ENCODE peak calls at places on chromosome 4, in four cellular contexts. U is H1, N is mesendoderm, M is neuronal stem cell. A is an unnamed sample.

GRCh38 chr4:122700178-122700725 is 32.3 kb upstream of the BBS12 start:
- DNase-seq in U (no peak), N (peak), M (no peak), A (peak)

GRCh38 chr4:80197132-80197573 is at the start of gene PRDM8:
- DNase-seq in U (no peak), N (peak), M (no peak), A (peak)

GRCh38 chr4:82791179-82791578 is 7.4 kb downstream of the SCD5 start:
- DNase-seq in U (no peak), N (no peak), M (no peak), A (no peak)

GRCh38 chr4:39259571-39260330 is 77.4 kb downstream of the WDR19 start:
- DNase-seq in U (no peak), N (no peak), M (no peak), A (peak)

GRCh38 chr4:25817059-25817681 is 45.6 kb downstream of the SEL1L3 start:
- DNase-seq in U (no peak), N (no peak), M (no peak), A (peak)

GRCh38 chr4:22962186-22962786 is 269.5 kb downstream of the GBA3 start:
- DNase-seq in U (no peak), N (peak), M (no peak), A (peak)

GRCh38 chr4:152936446-152937279 is 540 bp downstream of the FHDC1 start:
- DNase-seq in U (no peak), N (peak), M (peak), A (peak)

GRCh38 chr4:22668301-22668700 is 24.4 kb upstream of the GBA3 start:
- DNase-seq in U (no peak), N (no peak), M (no peak), A (peak)

GRCh38 chr4:5785806-5786680 is 75.0 kb downstream of the EVC start:
- DNase-seq in U (no peak), N (no peak), M (no peak), A (peak)

GRCh38 chr4:125084608-125085007 is 230.1 kb upstream of the FAT4 start:
- DNase-seq in U (no peak), N (no peak), M (no peak), A (no peak)

GRCh38 chr4:37830640-37831039 is 4.2 kb downstream of the PGM2 start:
- DNase-seq in U (no peak), N (no peak), M (no peak), A (no peak)

GRCh38 chr4:172830295-172830764 is 338.3 kb upstream of the GALNT7 start:
- DNase-seq in U (no peak), N (peak), M (peak), A (peak)

GRCh38 chr4:90328558-90328957 is 201.4 kb downstream of the CCSER1 start:
- DNase-seq in U (no peak), N (peak), M (peak), A (peak)

GRCh38 chr4:75514949-75515612 is 808 bp downstream of the THAP6 start:
- DNase-seq in U (no peak), N (no peak), M (no peak), A (no peak)

GRCh38 chr4:178633263-178633662 is 1191.0 kb upstream of the AGA start:
- DNase-seq in U (no peak), N (peak), M (no peak), A (no peak)

GRCh38 chr4:98110214-98110613 is 33.1 kb downstream of the STPG2 start:
- DNase-seq in U (no peak), N (no peak), M (no peak), A (no peak)

GRCh38 chr4:66178901-66179300 is 508.6 kb upstream of the EPHA5 start:
- DNase-seq in U (no peak), N (peak), M (peak), A (no peak)

GRCh38 chr4:128517096-128517738 is 229.6 kb upstream of the PGRMC2 start:
- DNase-seq in U (no peak), N (no peak), M (no peak), A (peak)

GRCh38 chr4:22999419-22999818 is 306.7 kb downstream of the GBA3 start:
- DNase-seq in U (no peak), N (peak), M (no peak), A (no peak)

GRCh38 chr4:142959156-142959555 is 113.1 kb upstream of the INPP4B start:
- DNase-seq in U (no peak), N (peak), M (no peak), A (no peak)

GRCh38 chr4:111883557-111883999 is 261.7 kb upstream of the FAM241A start:
- DNase-seq in U (no peak), N (peak), M (no peak), A (no peak)

GRCh38 chr4:174553828-174554227 is 31.5 kb upstream of the HPGD start:
- DNase-seq in U (no peak), N (no peak), M (no peak), A (no peak)

GRCh38 chr4:93346840-93347239 is 481.7 kb upstream of the ATOH1 start:
- DNase-seq in U (no peak), N (no peak), M (no peak), A (no peak)

GRCh38 chr4:32251126-32251525 is 1531.0 kb downstream of the PCDH7 start:
- DNase-seq in U (no peak), N (no peak), M (no peak), A (no peak)

GRCh38 chr4:52106142-52106541 is 55.0 kb downstream of the SPATA18 start:
- DNase-seq in U (no peak), N (no peak), M (no peak), A (no peak)

GRCh38 chr4:121338506-121338905 is 42.3 kb downstream of the QRFPR start:
- DNase-seq in U (no peak), N (peak), M (peak), A (no peak)

GRCh38 chr4:167614866-167615265 is 380.6 kb upstream of the SPOCK3 start:
- DNase-seq in U (no peak), N (no peak), M (no peak), A (no peak)

GRCh38 chr4:6887591-6888371 is 21.8 kb upstream of the TBC1D14 start:
- DNase-seq in U (no peak), N (no peak), M (no peak), A (no peak)

GRCh38 chr4:29717658-29718057 is 1002.5 kb upstream of the PCDH7 start:
- DNase-seq in U (no peak), N (no peak), M (no peak), A (peak)

GRCh38 chr4:60790608-60791007 is 409.5 kb upstream of the ADGRL3 start:
- DNase-seq in U (no peak), N (peak), M (no peak), A (no peak)

GRCh38 chr4:99117876-99118693 is 26.0 kb downstream of the ADH4 start:
- DNase-seq in U (no peak), N (no peak), M (no peak), A (peak)

GRCh38 chr4:8238061-8238511 is 31.5 kb upstream of the HTRA3 start:
- DNase-seq in U (no peak), N (no peak), M (no peak), A (no peak)

GRCh38 chr4:78517050-78517652 is 34.4 kb upstream of the ANXA3 start:
- DNase-seq in U (no peak), N (peak), M (peak), A (peak)

DNA sequence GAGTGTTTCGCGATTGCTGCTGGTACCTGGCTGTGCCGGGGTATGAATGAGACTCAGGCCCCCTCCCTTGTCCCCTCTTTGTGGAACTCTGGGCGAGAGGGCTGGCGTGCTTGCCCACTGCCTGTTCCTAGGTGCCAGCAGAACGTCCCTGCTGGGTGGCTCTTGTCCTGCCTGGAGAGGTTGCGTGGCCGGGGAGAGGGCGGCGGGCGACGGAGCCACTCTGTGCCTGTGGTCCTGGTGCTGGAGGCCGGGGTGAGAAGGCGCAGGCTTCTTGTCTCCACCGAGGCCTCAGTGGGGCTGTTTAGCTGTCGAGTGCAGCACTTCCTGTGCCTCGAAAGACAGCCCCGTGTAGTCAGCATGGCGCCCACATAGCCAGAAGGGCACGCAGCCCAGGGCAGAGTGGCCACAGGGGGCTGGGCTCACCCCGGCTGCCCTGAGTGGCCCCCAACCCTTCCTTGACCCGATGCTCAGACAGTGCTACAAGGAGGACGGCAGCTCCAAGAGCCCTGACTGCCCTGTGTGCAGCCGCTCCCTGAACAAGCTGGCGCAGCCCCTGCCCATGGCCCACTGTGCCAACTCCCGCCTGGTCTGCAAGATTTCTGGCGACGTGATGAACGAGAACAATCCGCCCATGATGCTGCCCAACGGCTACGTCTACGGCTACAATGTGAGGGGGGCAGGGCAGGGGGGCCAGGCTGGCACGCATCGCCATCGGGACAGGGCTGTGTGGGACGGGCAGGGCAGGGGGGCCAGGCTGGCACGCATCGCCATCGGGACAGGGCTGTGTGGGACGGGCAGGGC is 8.9 kb upstream of the UVSSA start:
- DNase-seq in U (no peak), N (no peak), M (no peak), A (no peak)
- H3K27ac ChIP-seq in U (no peak), N (no peak), M (no peak), A (no peak)

DNA sequence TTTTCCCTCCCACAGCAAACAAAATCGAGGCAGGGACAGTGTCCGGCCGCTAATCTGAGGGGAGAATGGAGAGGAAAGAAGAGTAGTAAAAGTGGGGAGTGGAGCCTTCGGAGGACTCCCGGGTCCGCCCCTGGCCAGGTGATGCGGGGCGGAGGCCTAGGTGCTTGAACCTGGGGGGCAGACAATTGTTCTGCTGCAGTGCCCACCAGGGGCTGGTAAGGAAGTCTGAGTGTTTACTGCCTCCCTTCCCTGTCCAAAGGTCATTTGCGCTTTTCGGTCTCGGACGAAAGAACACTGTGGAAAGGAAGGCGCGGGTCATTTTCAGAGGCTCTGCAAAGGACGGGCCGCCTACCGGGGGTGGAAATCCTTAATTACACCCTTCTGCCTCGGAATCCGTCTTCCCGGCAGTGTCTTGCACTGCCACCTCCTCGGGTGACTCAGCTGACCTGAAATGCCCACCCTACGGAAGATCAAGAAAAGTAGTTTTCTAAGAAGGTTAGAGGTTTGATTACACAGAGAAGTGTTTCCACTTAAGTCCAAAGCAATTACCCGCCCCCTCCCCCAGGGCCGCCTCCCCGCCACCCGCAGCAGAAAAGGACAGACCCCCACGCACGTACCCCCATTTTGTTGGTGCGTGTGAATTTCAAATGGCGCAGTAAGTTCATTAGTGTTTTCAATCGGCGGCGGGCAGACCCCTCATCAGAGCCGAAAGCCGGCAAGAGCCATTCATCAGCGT is 99.9 kb upstream of the TENM3 start:
- DNase-seq in U (no peak), N (peak), M (peak), A (peak)
- H2BK120ac ChIP-seq in U (peak), N (no peak), M (peak), A (peak)

GRCh38 chr4:137360701-137361213 is 171.5 kb downstream of the PCDH18 start:
- DNase-seq in U (no peak), N (no peak), M (no peak), A (no peak)
- H3K27ac ChIP-seq in U (no peak), N (no peak), M (no peak), A (peak)

GRCh38 chr4:15677507-15677988 is 4.1 kb upstream of the FAM200B start:
- DNase-seq in U (no peak), N (peak), M (no peak), A (peak)

GRCh38 chr4:15682790-15683495 is 1.3 kb downstream of the FAM200B start:
- DNase-seq in U (no peak), N (no peak), M (no peak), A (peak)

GRCh38 chr4:15682340-15682725 is 706 bp downstream of the FAM200B start:
- DNase-seq in U (no peak), N (no peak), M (no peak), A (no peak)

GRCh38 chr4:15681372-15682339 is at the start of gene FAM200B:
- DNase-seq in U (peak), N (peak), M (peak), A (peak)

DNA sequence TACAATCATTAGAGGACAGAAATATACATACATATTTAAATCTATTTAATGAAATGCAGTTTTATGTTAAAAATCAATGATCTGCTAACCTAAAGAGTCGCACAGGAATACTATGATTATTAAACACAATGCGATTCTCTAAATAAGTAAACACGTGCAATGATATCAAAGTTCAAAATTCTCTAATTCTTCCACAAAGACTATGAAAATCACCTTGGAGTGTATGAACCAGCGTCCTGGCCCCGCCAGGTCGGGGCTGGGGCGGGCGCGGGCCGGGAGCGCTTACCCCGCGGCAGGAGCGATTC is 608 bp upstream of the FAM200B start:
- DNase-seq in U (no peak), N (no peak), M (no peak), A (no peak)
- H2BK120ac ChIP-seq in U (no peak), N (peak), M (peak), A (peak)

GRCh38 chr4:55399581-55399980 is 3.8 kb downstream of the TMEM165 start:
- DNase-seq in U (no peak), N (no peak), M (no peak), A (no peak)
- H3K27ac ChIP-seq in U (no peak), N (no peak), M (no peak), A (no peak)

DNA sequence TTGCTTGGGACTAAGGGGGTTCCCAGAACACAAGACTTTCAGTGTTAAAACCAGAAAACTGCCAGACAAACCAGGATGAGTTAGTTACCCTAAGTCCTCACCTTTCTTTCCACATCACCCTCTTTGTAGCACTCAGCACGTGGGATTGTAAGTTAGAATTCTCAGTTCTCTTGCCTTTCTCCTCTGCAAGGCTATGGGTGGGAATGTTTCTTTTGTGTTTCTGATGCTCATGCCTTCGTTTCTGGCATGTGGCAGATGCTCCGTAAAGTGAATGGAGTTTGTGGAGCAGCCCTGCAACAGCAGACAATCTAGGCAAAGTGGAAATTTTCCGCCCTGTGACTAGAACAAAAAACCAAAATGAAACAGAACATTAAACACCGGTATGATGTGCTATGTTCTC is 64.7 kb upstream of the SPP1 start:
- DNase-seq in U (no peak), N (no peak), M (no peak), A (no peak)
- H2BK120ac ChIP-seq in U (peak), N (no peak), M (no peak), A (no peak)

GRCh38 chr4:141713185-141713584 is 76.8 kb downstream of the IL15 start:
- DNase-seq in U (no peak), N (peak), M (no peak), A (peak)
- H3K27ac ChIP-seq in U (no peak), N (no peak), M (no peak), A (no peak)

DNA sequence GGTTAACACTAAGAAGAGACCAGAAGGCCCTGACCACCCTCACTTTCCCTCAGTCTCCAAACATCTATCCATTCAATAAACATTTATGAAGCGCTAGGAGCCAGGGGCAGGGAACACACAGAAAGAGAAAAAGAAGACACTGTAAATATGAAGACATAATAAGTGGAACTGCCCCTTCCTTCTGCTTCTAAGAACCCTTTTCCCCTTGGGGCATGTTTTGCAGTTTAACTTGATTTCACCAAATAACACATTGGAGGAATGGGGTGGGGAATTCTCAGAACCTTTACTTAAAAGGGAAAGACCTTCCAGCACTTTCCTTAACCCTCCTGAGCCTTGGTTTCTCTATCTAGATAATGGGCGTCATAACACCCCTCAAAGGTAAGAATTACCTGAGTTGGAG is 42.3 kb downstream of the RBM47 start:
- DNase-seq in U (no peak), N (no peak), M (no peak), A (no peak)
- H2BK120ac ChIP-seq in U (no peak), N (no peak), M (no peak), A (peak)

GRCh38 chr4:183987987-183988392 is 82.9 kb downstream of the STOX2 start:
- DNase-seq in U (no peak), N (peak), M (peak), A (peak)

GRCh38 chr4:183987529-183987946 is 82.4 kb downstream of the STOX2 start:
- DNase-seq in U (no peak), N (peak), M (peak), A (peak)

GRCh38 chr4:183984561-183984960 is 79.5 kb downstream of the STOX2 start:
- DNase-seq in U (no peak), N (no peak), M (no peak), A (no peak)

GRCh38 chr4:183988874-183989273 is 83.8 kb downstream of the STOX2 start:
- DNase-seq in U (no peak), N (no peak), M (no peak), A (no peak)

DNA sequence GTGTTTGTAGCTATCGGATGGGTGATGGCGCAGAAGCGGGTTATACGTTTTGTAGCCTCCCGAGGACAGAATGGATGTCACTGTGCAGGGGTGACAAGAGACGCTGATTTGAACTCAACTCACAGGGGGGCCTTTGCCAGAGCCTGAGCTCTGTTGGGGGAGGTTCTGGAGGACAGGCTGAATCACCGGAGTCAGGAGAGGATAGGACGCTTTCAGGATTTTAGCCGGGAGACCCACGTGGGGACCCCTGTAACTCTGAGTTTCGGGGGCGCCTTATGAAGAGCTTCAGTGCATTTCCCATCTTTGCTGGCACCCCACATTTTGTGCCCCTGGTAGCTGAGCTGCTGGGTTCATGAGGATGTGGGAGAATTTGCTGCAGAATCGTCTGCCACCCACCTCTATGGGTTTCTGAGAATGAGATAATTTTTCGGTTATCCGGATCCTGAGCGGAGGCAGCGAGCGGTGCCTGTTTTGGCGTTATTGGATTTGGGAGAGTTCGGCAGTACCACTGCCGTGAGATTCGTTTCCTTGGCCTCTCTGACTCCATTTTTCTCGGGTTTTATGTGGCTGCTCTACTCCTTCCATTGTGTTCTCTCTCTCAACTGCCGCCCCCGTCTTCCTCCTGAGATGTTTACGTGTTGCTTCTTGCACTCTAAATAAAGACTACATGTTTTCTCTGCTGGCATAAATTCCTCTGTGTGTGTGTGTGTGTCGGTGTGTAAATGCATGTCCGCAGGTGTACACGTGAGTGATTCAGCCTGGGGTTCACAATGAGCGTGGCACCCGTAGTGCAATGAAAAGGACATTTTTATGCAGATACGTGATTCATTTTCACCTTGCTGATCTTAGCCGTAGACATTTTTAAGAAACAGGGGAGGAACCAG is 81.8 kb downstream of the STOX2 start:
- DNase-seq in U (no peak), N (no peak), M (no peak), A (no peak)
- H3K27ac ChIP-seq in U (no peak), N (no peak), M (peak), A (peak)

GRCh38 chr4:147581601-147582350 is 35.4 kb upstream of the TMEM184C start:
- DNase-seq in U (no peak), N (no peak), M (no peak), A (peak)
- H2BK120ac ChIP-seq in U (no peak), N (no peak), M (no peak), A (peak)

A was measured in IMR-90.